ENCODE peak calls at places on chromosomes 11 and 22, in four cellular contexts. J is neuronal stem cell, F is mesenchymal stem cell, G is tibial artery. V is an unnamed sample.

GRCh38 chr11:119999220-119999619 is 138.7 kb downstream of the TRIM29 start:
- DNase-seq in F (peak), J (no peak), G (no peak), V (no peak)

GRCh38 chr11:102799656-102800339 is 1.8 kb upstream of the MMP1 start:
- DNase-seq in G (no peak), F (peak), J (no peak), V (no peak)

GRCh38 chr11:117255966-117256365 is 23.5 kb downstream of the RNF214 start:
- DNase-seq in J (no peak), G (no peak), F (no peak), V (no peak)

GRCh38 chr11:132782102-132782501 is 750.2 kb downstream of the OPCML start:
- DNase-seq in F (no peak), J (no peak), G (no peak), V (no peak)

GRCh38 chr11:123523539-123523938 is 93.5 kb downstream of the GRAMD1B start:
- DNase-seq in G (no peak), F (no peak), J (no peak), V (no peak)

GRCh38 chr22:21445437-21446127 is 21.6 kb upstream of the TMEM191C start:
- DNase-seq in F (no peak), J (no peak), G (peak), V (no peak)

GRCh38 chr11:59158206-59159068 is 13.5 kb upstream of the DTX4 start:
- DNase-seq in F (peak), G (no peak), J (no peak), V (peak)

GRCh38 chr11:36421546-36422155 is 88.4 kb downstream of the TRAF6 start:
- DNase-seq in G (no peak), J (no peak), F (peak), V (no peak)

GRCh38 chr22:22431271-22432220 is 77.0 kb downstream of the ZNF280B start:
- DNase-seq in J (peak), G (no peak), F (peak), V (peak)

DNA sequence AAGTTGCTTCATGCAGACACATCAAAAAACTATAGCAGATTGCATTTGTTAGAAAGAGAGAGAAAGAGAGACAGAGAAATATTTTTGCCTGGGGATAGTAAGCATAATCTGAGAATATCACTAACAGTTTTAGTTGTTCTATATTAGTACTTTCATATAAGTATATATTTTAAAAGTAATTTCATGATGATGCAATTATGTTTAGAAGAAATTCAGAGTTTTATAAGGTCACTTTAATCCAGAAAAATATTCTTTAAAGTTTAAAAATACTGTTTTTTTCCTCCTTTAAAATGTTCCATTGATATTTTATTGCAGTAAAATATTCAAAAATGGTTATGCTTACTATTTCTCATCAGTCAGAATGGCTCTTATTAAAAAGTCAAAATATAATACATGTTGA is 86.8 kb upstream of the MTMR2 start:
- DNase-seq in G (no peak), J (no peak), F (no peak), V (no peak)
- H3K4me3 ChIP-seq in G (no peak), J (no peak), F (no peak), V (no peak)

GRCh38 chr11:16612801-16613400 is 125.5 kb upstream of the C11orf58 start:
- DNase-seq in F (peak), G (no peak), J (peak), V (no peak)
- H3K4me3 ChIP-seq in F (no peak), G (peak), J (peak), V (peak)

DNA sequence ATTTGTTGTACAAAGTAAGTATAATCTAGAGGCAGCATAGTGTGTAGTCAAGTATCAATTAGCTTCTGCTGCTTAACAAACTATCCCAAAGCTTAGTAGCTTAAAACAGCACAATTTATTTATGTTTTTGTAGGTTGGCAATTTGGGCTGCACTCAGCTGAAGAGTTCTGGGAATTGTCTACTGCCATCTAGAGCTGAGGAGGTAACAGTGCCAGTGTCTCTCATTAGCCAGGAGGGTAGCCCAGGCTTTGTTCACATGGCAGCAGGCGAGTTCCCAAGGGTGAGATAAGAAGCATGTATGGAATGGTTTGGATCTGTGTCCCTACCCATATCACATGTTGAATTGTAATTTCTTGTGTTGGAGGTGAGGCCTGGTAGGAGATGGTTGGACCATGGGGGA is 45.8 kb upstream of the SLN start:
- DNase-seq in F (no peak), J (no peak), G (no peak), V (no peak)
- H3K4me3 ChIP-seq in F (no peak), J (no peak), G (no peak), V (no peak)

GRCh38 chr11:74031310-74031676 is 22.4 kb upstream of the UCP3 start:
- DNase-seq in J (no peak), G (no peak), F (no peak), V (no peak)
- H3K4me3 ChIP-seq in J (no peak), G (no peak), F (no peak), V (no peak)

DNA sequence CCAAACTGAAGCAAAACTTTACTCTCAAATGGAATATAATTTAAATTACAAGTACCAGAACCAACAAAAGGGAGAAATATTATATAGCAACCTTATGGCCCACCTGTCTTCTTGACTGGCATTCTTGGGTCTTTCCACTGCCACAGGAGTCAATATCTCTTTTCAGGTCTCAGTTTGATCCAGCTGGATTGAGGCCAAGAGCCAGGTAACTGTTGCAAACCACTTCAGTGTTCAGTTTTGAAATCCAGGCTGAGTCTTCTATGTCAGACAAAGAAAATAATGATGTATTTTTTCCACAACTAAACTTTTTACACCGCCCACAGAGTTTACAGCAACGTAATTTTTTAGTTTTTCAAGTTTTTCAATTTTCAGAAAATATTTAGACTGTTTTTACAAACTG is 648 bp downstream of the DLG2 start:
- DNase-seq in F (no peak), J (no peak), G (no peak), V (no peak)
- H3K4me3 ChIP-seq in F (no peak), J (no peak), G (peak), V (peak)

GRCh38 chr22:30695871-30696655 is 1.4 kb downstream of the OSBP2 start:
- DNase-seq in F (no peak), G (no peak), J (no peak), V (no peak)
- H3K4me3 ChIP-seq in F (no peak), G (no peak), J (no peak), V (no peak)

DNA sequence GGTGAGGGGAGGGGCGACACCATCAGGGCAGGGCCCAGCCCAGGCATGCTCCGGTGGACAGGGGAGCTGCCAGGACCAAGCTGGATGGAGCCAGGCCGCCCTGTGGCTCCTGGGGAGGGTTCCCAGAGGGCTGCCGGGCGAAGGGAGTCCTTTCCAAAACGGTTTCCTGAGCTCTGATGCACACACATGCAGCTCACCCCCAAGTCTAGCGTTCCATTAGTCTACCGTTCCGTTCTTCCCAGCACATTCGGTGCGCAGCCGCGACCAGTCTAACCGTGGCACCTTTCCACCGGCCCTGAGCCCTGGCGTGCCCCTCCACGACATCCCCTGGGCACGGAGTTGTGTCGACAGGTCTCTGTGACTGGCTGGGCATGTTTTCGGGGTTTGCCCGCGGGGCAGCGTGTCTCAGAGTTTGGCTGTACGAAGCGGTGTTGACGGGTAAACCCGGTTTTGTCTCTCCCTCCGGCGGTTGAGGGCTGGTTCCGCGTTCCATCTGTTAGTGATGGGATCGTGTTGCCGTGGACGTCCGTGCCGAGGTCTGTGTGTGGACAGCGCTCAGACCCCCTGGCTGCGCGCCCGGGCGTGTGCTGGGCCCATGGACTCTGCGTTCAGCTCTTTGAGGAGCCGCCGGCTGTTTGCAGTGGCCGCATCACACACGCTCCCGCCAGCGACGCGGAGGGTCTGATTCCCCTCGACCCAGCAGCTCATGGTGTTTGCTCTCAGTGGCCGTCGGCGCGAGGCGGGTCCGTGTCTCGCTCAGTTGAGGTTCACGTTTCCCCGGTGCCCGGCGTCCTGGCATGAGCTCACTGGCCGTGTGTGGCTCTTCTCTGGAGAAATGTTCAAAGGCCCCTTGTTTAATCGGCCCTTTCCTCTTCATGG is 121.2 kb downstream of the IGLL1 start:
- DNase-seq in G (no peak), J (no peak), F (no peak), V (no peak)
- H3K4me3 ChIP-seq in G (no peak), J (no peak), F (no peak), V (no peak)